ENCODE peak calls at places on chromosome 6, in six cellular contexts. P, I, Z, X, R and K are unnamed samples.

GRCh38 chr6:87376643-87377042 is 31.1 kb upstream of the CFAP206 start:
- DNase-seq in I (no peak), R (no peak), Z (no peak), P (no peak), X (no peak), K (no peak)

GRCh38 chr6:130176378-130176777 is 46.4 kb downstream of the SAMD3 start:
- DNase-seq in I (no peak), Z (no peak), P (no peak), X (no peak), R (no peak), K (no peak)

GRCh38 chr6:119012521-119012920 is 65.9 kb downstream of the FAM184A start:
- DNase-seq in X (no peak), R (no peak), Z (no peak), I (no peak), P (no peak), K (no peak)

GRCh38 chr6:3063733-3064700 is 4.3 kb upstream of the RIPK1 start:
- DNase-seq in P (peak; percentile 79), I (peak; percentile 96), X (peak; percentile 86), Z (peak; percentile 97), R (peak; percentile 98), K (peak; percentile 96)

GRCh38 chr6:149134531-149134933 is 183.0 kb upstream of the TAB2 start:
- DNase-seq in R (no peak), X (no peak), I (no peak), P (peak; percentile 44), Z (no peak), K (no peak)

GRCh38 chr6:21840428-21840827 is 246.9 kb downstream of the SOX4 start:
- DNase-seq in R (no peak), Z (no peak), X (no peak), I (no peak), P (no peak), K (no peak)

GRCh38 chr6:24719125-24719931 is at the start of gene C6orf62:
- DNase-seq in P (peak; percentile 28), X (no peak), I (peak; percentile 79), Z (no peak), R (peak; percentile 59), K (no peak)

GRCh38 chr6:137738197-137738596 is 128.9 kb upstream of the TNFAIP3 start:
- DNase-seq in I (no peak), Z (no peak), R (no peak), P (no peak), X (no peak), K (peak; percentile 93)

GRCh38 chr6:35442693-35443092 is 9.4 kb upstream of the FANCE start:
- DNase-seq in I (no peak), P (no peak), X (no peak), Z (no peak), R (no peak), K (no peak)

GRCh38 chr6:83536034-83536646 is 23.8 kb downstream of the PRSS35 start:
- DNase-seq in R (peak; percentile 30), P (peak; percentile 6), I (peak; percentile 55), X (no peak), Z (no peak), K (no peak)

GRCh38 chr6:104558746-104559145 is 301.0 kb downstream of the HACE1 start:
- DNase-seq in X (no peak), Z (no peak), R (no peak), I (no peak), P (no peak), K (no peak)

GRCh38 chr6:108748959-108749358 is 99.3 kb upstream of the ARMC2 start:
- DNase-seq in I (peak; percentile 12), X (no peak), P (no peak), Z (no peak), R (no peak), K (no peak)